ENCODE peak calls at places on chromosome 22, in four cellular contexts. R, A, J and U are unnamed samples.

GRCh38 chr22:25172153-25172552 is 27.5 kb upstream of the CRYBB3 start:
- DNase-seq in R (no peak), A (no peak), J (peak), U (no peak)

GRCh38 chr22:42844756-42845155 is 12.3 kb downstream of the ARFGAP3 start:
- DNase-seq in R (no peak), A (peak), J (no peak), U (no peak)

GRCh38 chr22:41286639-41287091 is 678 bp upstream of the RANGAP1 start:
- DNase-seq in R (no peak), A (no peak), J (no peak), U (peak)

GRCh38 chr22:27212617-27213177 is 555.3 kb downstream of the MIAT start:
- DNase-seq in R (no peak), A (peak), J (no peak), U (no peak)

GRCh38 chr22:44707752-44708151 is 5.7 kb downstream of the PRR5 start:
- DNase-seq in R (no peak), A (no peak), J (no peak), U (no peak)

GRCh38 chr22:36385491-36386350 is 2.0 kb downstream of the MYH9 start:
- DNase-seq in R (no peak), A (peak), J (peak), U (no peak)

GRCh38 chr22:39283312-39284141 is 35.9 kb downstream of the RPL3 start:
- DNase-seq in R (peak), A (no peak), J (peak), U (no peak)

GRCh38 chr22:19289475-19290161 is 1.9 kb downstream of the CLTCL1 start:
- DNase-seq in R (no peak), A (no peak), J (no peak), U (no peak)

GRCh38 chr22:39388261-39389011 is 11.1 kb upstream of the TAB1 start:
- DNase-seq in R (no peak), A (peak), J (peak), U (peak)

GRCh38 chr22:17891427-17892167 is 117.3 kb upstream of the BID start:
- DNase-seq in R (no peak), A (no peak), J (no peak), U (no peak)

GRCh38 chr22:39244496-39245129 is at the start of gene PDGFB:
- DNase-seq in R (no peak), A (no peak), J (no peak), U (no peak)

GRCh38 chr22:26847046-26847445 is 189.7 kb downstream of the MIAT start:
- DNase-seq in R (no peak), A (no peak), J (no peak), U (no peak)

GRCh38 chr22:24133187-24133965 is 47.9 kb upstream of the SUSD2 start:
- DNase-seq in R (no peak), A (no peak), J (peak), U (no peak)

GRCh38 chr22:22802346-22802970 is 85.2 kb upstream of the IGLL5 start:
- DNase-seq in R (no peak), A (no peak), J (no peak), U (no peak)

GRCh38 chr22:31046591-31047226 is 34.4 kb upstream of the SMTN start:
- DNase-seq in R (no peak), A (no peak), J (peak), U (no peak)

GRCh38 chr22:47914481-47915097 is 1152.1 kb downstream of the TBC1D22A start:
- DNase-seq in R (no peak), A (no peak), J (no peak), U (no peak)

GRCh38 chr22:42734406-42734805 is 13.7 kb upstream of the A4GALT start:
- DNase-seq in R (no peak), A (no peak), J (no peak), U (no peak)

GRCh38 chr22:43974028-43974545 is 18.8 kb downstream of the SAMM50 start:
- DNase-seq in R (no peak), A (no peak), J (no peak), U (no peak)

GRCh38 chr22:40635008-40635939 is 1.2 kb downstream of the MRTFA start:
- DNase-seq in R (no peak), A (no peak), J (no peak), U (no peak)

GRCh38 chr22:28395920-28396447 is 283.7 kb downstream of the TTC28 start:
- DNase-seq in R (no peak), A (no peak), J (no peak), U (no peak)

GRCh38 chr22:43847376-43848289 is 14.7 kb downstream of the SULT4A1 start:
- DNase-seq in R (no peak), A (no peak), J (peak), U (peak)

GRCh38 chr22:38468761-38469305 is 937 bp downstream of the KDELR3 start:
- DNase-seq in R (no peak), A (no peak), J (peak), U (no peak)

GRCh38 chr22:19285831-19286230 is 5.7 kb downstream of the CLTCL1 start:
- DNase-seq in R (no peak), A (no peak), J (no peak), U (no peak)

GRCh38 chr22:30824096-30824495 is 129.4 kb downstream of the OSBP2 start:
- DNase-seq in R (no peak), A (no peak), J (peak), U (no peak)

GRCh38 chr22:36331306-36331911 is 56.4 kb downstream of the MYH9 start:
- DNase-seq in R (no peak), A (peak), J (peak), U (peak)

GRCh38 chr22:27825174-27825573 is 23.6 kb upstream of the MN1 start:
- DNase-seq in R (no peak), A (no peak), J (no peak), U (no peak)

GRCh38 chr22:44994399-44995281 is 15.2 kb downstream of the PHF21B start:
- DNase-seq in R (no peak), A (no peak), J (no peak), U (no peak)

GRCh38 chr22:41274856-41275255 is 11.1 kb downstream of the RANGAP1 start:
- DNase-seq in R (peak), A (no peak), J (no peak), U (no peak)

GRCh38 chr22:46586123-46586519 is 34.1 kb upstream of the GRAMD4 start:
- DNase-seq in R (no peak), A (no peak), J (peak), U (no peak)

GRCh38 chr22:17783773-17784480 is 9.7 kb upstream of the BID start:
- DNase-seq in R (no peak), A (no peak), J (no peak), U (no peak)

GRCh38 chr22:32698926-32699619 is 102.4 kb upstream of the TIMP3 start:
- DNase-seq in R (no peak), A (no peak), J (no peak), U (no peak)